ENCODE peak calls at places on chromosomes 13 and 19, in nine cellular contexts. One of them, this sample, is unnamed.

GRCh38 chr19:41409288-41409687 is 11.7 kb downstream of the BCKDHA start:
- DNase-seq in HFF-Myc: peak; percentile 12
- DNase-seq in PC-9: peak; percentile 67
- DNase-seq in mucosa of descending colon: no peak
- DNase-seq in sigmoid colon: no peak
- DNase-seq in astrocyte of the cerebellum: no peak
- DNase-seq in K562: peak; percentile 22
- DNase-seq in CD8-positive, alpha-beta T cell: no peak
- DNase-seq in dorsolateral prefrontal cortex: no peak
- DNase-seq in this sample: no peak

GRCh38 chr19:45471116-45471865 is 3.5 kb downstream of the FOSB start:
- DNase-seq in HFF-Myc: no peak
- DNase-seq in PC-9: no peak
- DNase-seq in mucosa of descending colon: no peak
- DNase-seq in sigmoid colon: no peak
- DNase-seq in astrocyte of the cerebellum: no peak
- DNase-seq in K562: no peak
- DNase-seq in CD8-positive, alpha-beta T cell: no peak
- DNase-seq in dorsolateral prefrontal cortex: no peak
- DNase-seq in this sample: no peak

GRCh38 chr13:27822258-27822872 is 30.1 kb downstream of the GSX1 start:
- DNase-seq in HFF-Myc: no peak
- DNase-seq in PC-9: no peak
- DNase-seq in mucosa of descending colon: no peak
- DNase-seq in sigmoid colon: no peak
- DNase-seq in astrocyte of the cerebellum: no peak
- DNase-seq in K562: no peak
- DNase-seq in CD8-positive, alpha-beta T cell: no peak
- DNase-seq in dorsolateral prefrontal cortex: no peak
- DNase-seq in this sample: no peak

GRCh38 chr13:46296920-46297319 is 85.2 kb downstream of the LRRC63 start:
- DNase-seq in HFF-Myc: peak; percentile 52
- DNase-seq in PC-9: no peak
- DNase-seq in mucosa of descending colon: no peak
- DNase-seq in sigmoid colon: no peak
- DNase-seq in astrocyte of the cerebellum: peak; percentile 73
- DNase-seq in K562: no peak
- DNase-seq in CD8-positive, alpha-beta T cell: no peak
- DNase-seq in dorsolateral prefrontal cortex: no peak
- DNase-seq in this sample: peak; percentile 87

GRCh38 chr13:68046900-68047299 is 816.8 kb upstream of the PCDH9 start:
- DNase-seq in HFF-Myc: no peak
- DNase-seq in PC-9: no peak
- DNase-seq in mucosa of descending colon: no peak
- DNase-seq in sigmoid colon: no peak
- DNase-seq in astrocyte of the cerebellum: no peak
- DNase-seq in K562: no peak
- DNase-seq in CD8-positive, alpha-beta T cell: no peak
- DNase-seq in dorsolateral prefrontal cortex: no peak
- DNase-seq in this sample: no peak

GRCh38 chr13:43786766-43787517 is at the start of gene ENOX1:
- DNase-seq in HFF-Myc: no peak
- DNase-seq in PC-9: no peak
- DNase-seq in mucosa of descending colon: peak; percentile 58
- DNase-seq in sigmoid colon: peak; percentile 90
- DNase-seq in astrocyte of the cerebellum: no peak
- DNase-seq in K562: no peak
- DNase-seq in CD8-positive, alpha-beta T cell: no peak
- DNase-seq in dorsolateral prefrontal cortex: peak; percentile 90
- DNase-seq in this sample: no peak

GRCh38 chr19:355134-355533 is 10.5 kb upstream of the MIER2 start:
- DNase-seq in HFF-Myc: no peak
- DNase-seq in PC-9: peak; percentile 48
- DNase-seq in mucosa of descending colon: no peak
- DNase-seq in sigmoid colon: no peak
- DNase-seq in astrocyte of the cerebellum: no peak
- DNase-seq in K562: no peak
- DNase-seq in CD8-positive, alpha-beta T cell: no peak
- DNase-seq in dorsolateral prefrontal cortex: peak; percentile 22
- DNase-seq in this sample: no peak

GRCh38 chr19:41276231-41276630 is 12.1 kb downstream of the HNRNPUL1 start:
- DNase-seq in HFF-Myc: no peak
- DNase-seq in PC-9: no peak
- DNase-seq in mucosa of descending colon: no peak
- DNase-seq in sigmoid colon: no peak
- DNase-seq in astrocyte of the cerebellum: no peak
- DNase-seq in K562: no peak
- DNase-seq in CD8-positive, alpha-beta T cell: no peak
- DNase-seq in dorsolateral prefrontal cortex: no peak
- DNase-seq in this sample: no peak

GRCh38 chr13:112178769-112179168 is 111.8 kb downstream of the SOX1 start:
- DNase-seq in HFF-Myc: no peak
- DNase-seq in PC-9: no peak
- DNase-seq in mucosa of descending colon: no peak
- DNase-seq in sigmoid colon: no peak
- DNase-seq in astrocyte of the cerebellum: no peak
- DNase-seq in K562: no peak
- DNase-seq in CD8-positive, alpha-beta T cell: no peak
- DNase-seq in dorsolateral prefrontal cortex: no peak
- DNase-seq in this sample: no peak

GRCh38 chr19:35545855-35546381 is 492 bp downstream of the TMEM147 start:
- DNase-seq in HFF-Myc: no peak
- DNase-seq in PC-9: peak; percentile 37
- DNase-seq in mucosa of descending colon: peak; percentile 72
- DNase-seq in sigmoid colon: peak; percentile 70
- DNase-seq in astrocyte of the cerebellum: no peak
- DNase-seq in K562: peak; percentile 80
- DNase-seq in CD8-positive, alpha-beta T cell: peak; percentile 16
- DNase-seq in dorsolateral prefrontal cortex: no peak
- DNase-seq in this sample: no peak

GRCh38 chr13:48749144-48749543 is 95.4 kb downstream of the CYSLTR2 start:
- DNase-seq in HFF-Myc: no peak
- DNase-seq in PC-9: no peak
- DNase-seq in mucosa of descending colon: no peak
- DNase-seq in sigmoid colon: no peak
- DNase-seq in astrocyte of the cerebellum: no peak
- DNase-seq in K562: no peak
- DNase-seq in CD8-positive, alpha-beta T cell: no peak
- DNase-seq in dorsolateral prefrontal cortex: no peak
- DNase-seq in this sample: no peak

GRCh38 chr19:12331211-12331941 is 2.1 kb downstream of the ZNF563 start:
- DNase-seq in HFF-Myc: no peak
- DNase-seq in PC-9: no peak
- DNase-seq in mucosa of descending colon: no peak
- DNase-seq in sigmoid colon: no peak
- DNase-seq in astrocyte of the cerebellum: no peak
- DNase-seq in K562: no peak
- DNase-seq in CD8-positive, alpha-beta T cell: peak; percentile 11
- DNase-seq in dorsolateral prefrontal cortex: no peak
- DNase-seq in this sample: no peak

GRCh38 chr19:34313188-34313587 is 51.8 kb upstream of the GPI start:
- DNase-seq in HFF-Myc: peak; percentile 6
- DNase-seq in PC-9: no peak
- DNase-seq in mucosa of descending colon: peak; percentile 59
- DNase-seq in sigmoid colon: no peak
- DNase-seq in astrocyte of the cerebellum: no peak
- DNase-seq in K562: no peak
- DNase-seq in CD8-positive, alpha-beta T cell: no peak
- DNase-seq in dorsolateral prefrontal cortex: no peak
- DNase-seq in this sample: no peak

GRCh38 chr19:18419699-18420460 is 682 bp downstream of the SSBP4 start:
- DNase-seq in HFF-Myc: no peak
- DNase-seq in PC-9: no peak
- DNase-seq in mucosa of descending colon: peak; percentile 71
- DNase-seq in sigmoid colon: no peak
- DNase-seq in astrocyte of the cerebellum: no peak
- DNase-seq in K562: peak; percentile 34
- DNase-seq in CD8-positive, alpha-beta T cell: no peak
- DNase-seq in dorsolateral prefrontal cortex: peak; percentile 47
- DNase-seq in this sample: no peak

GRCh38 chr13:31274345-31274870 is 74.6 kb downstream of the B3GLCT start:
- DNase-seq in HFF-Myc: no peak
- DNase-seq in PC-9: no peak
- DNase-seq in mucosa of descending colon: no peak
- DNase-seq in sigmoid colon: no peak
- DNase-seq in astrocyte of the cerebellum: peak; percentile 56
- DNase-seq in K562: no peak
- DNase-seq in CD8-positive, alpha-beta T cell: no peak
- DNase-seq in dorsolateral prefrontal cortex: no peak
- DNase-seq in this sample: no peak

GRCh38 chr19:54335164-54335563 is 3.8 kb downstream of the LILRA4 start:
- DNase-seq in HFF-Myc: no peak
- DNase-seq in PC-9: no peak
- DNase-seq in mucosa of descending colon: no peak
- DNase-seq in sigmoid colon: no peak
- DNase-seq in astrocyte of the cerebellum: no peak
- DNase-seq in K562: no peak
- DNase-seq in CD8-positive, alpha-beta T cell: no peak
- DNase-seq in dorsolateral prefrontal cortex: no peak
- DNase-seq in this sample: no peak

GRCh38 chr19:35294859-35295258 is 2.9 kb downstream of the MAG start:
- DNase-seq in HFF-Myc: no peak
- DNase-seq in PC-9: no peak
- DNase-seq in mucosa of descending colon: no peak
- DNase-seq in sigmoid colon: no peak
- DNase-seq in astrocyte of the cerebellum: no peak
- DNase-seq in K562: no peak
- DNase-seq in CD8-positive, alpha-beta T cell: no peak
- DNase-seq in dorsolateral prefrontal cortex: no peak
- DNase-seq in this sample: no peak

GRCh38 chr13:23695711-23696512 is 125.7 kb downstream of the TNFRSF19 start:
- DNase-seq in HFF-Myc: no peak
- DNase-seq in PC-9: no peak
- DNase-seq in mucosa of descending colon: peak; percentile 54
- DNase-seq in sigmoid colon: no peak
- DNase-seq in astrocyte of the cerebellum: no peak
- DNase-seq in K562: no peak
- DNase-seq in CD8-positive, alpha-beta T cell: peak; percentile 52
- DNase-seq in dorsolateral prefrontal cortex: no peak
- DNase-seq in this sample: no peak

GRCh38 chr19:18098891-18099622 is 1.5 kb downstream of the MAST3 start:
- DNase-seq in HFF-Myc: no peak
- DNase-seq in PC-9: peak; percentile 26
- DNase-seq in mucosa of descending colon: peak; percentile 61
- DNase-seq in sigmoid colon: no peak
- DNase-seq in astrocyte of the cerebellum: no peak
- DNase-seq in K562: peak; percentile 58
- DNase-seq in CD8-positive, alpha-beta T cell: no peak
- DNase-seq in dorsolateral prefrontal cortex: no peak
- DNase-seq in this sample: no peak

GRCh38 chr13:25494708-25495411 is 123.1 kb downstream of the ATP8A2 start:
- DNase-seq in HFF-Myc: no peak
- DNase-seq in PC-9: no peak
- DNase-seq in mucosa of descending colon: no peak
- DNase-seq in sigmoid colon: no peak
- DNase-seq in astrocyte of the cerebellum: no peak
- DNase-seq in K562: peak; percentile 19
- DNase-seq in CD8-positive, alpha-beta T cell: no peak
- DNase-seq in dorsolateral prefrontal cortex: no peak
- DNase-seq in this sample: no peak

GRCh38 chr13:114115191-114115671 is 17.2 kb downstream of the RASA3 start:
- DNase-seq in HFF-Myc: no peak
- DNase-seq in PC-9: no peak
- DNase-seq in mucosa of descending colon: peak; percentile 80
- DNase-seq in sigmoid colon: peak; percentile 72
- DNase-seq in astrocyte of the cerebellum: no peak
- DNase-seq in K562: peak; percentile 45
- DNase-seq in CD8-positive, alpha-beta T cell: no peak
- DNase-seq in dorsolateral prefrontal cortex: no peak
- DNase-seq in this sample: no peak
- TF ChIP-seq CTCF in HFF-Myc: peak; percentile 12
- TF ChIP-seq CTCF in PC-9: no peak
- TF ChIP-seq CTCF in mucosa of descending colon: no peak
- TF ChIP-seq CTCF in sigmoid colon: no peak
- TF ChIP-seq CTCF in astrocyte of the cerebellum: no peak
- TF ChIP-seq CTCF in K562: no peak
- TF ChIP-seq CTCF in CD8-positive, alpha-beta T cell: no peak
- TF ChIP-seq CTCF in dorsolateral prefrontal cortex: no peak
- TF ChIP-seq CTCF in this sample: peak; percentile 22

DNA sequence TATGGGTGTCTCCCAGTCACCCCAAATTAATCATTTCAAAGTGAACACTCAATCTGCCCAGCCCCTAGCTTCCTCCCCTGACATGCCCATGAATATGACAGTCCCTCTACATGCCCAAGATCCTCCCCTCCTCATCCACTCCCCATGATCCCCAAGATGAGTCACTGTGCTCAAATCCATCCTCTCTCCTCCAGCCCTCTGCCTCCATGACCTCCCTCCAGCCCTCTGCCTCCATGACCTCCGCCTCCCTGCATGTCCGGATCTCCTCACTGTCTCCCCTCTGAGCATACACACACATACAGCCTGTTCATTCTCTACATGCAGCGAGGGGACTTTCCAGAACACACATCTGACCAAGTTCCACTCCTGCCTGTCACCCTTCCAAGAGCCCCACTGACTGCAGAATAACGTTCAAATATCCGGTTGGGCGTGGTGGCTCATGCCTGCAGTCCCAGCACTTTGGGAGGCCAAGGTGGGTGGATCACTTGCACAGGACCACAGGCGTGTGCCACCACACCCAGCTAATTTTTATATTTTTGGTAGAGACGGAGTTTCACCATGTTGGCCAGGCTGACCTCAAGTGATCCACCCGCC is 18.4 kb upstream of the FEM1A start:
- DNase-seq in HFF-Myc: no peak
- DNase-seq in PC-9: no peak
- DNase-seq in mucosa of descending colon: no peak
- DNase-seq in sigmoid colon: no peak
- DNase-seq in astrocyte of the cerebellum: no peak
- DNase-seq in K562: no peak
- DNase-seq in CD8-positive, alpha-beta T cell: no peak
- DNase-seq in dorsolateral prefrontal cortex: no peak
- DNase-seq in this sample: no peak
- H3K4me3 ChIP-seq in HFF-Myc: no peak overlapping the region
- H3K4me3 ChIP-seq in PC-9: no peak overlapping the region
- H3K4me3 ChIP-seq in mucosa of descending colon: no peak overlapping the region
- H3K4me3 ChIP-seq in sigmoid colon: no peak overlapping the region
- H3K4me3 ChIP-seq in astrocyte of the cerebellum: no peak overlapping the region
- H3K4me3 ChIP-seq in K562: no peak overlapping the region
- H3K4me3 ChIP-seq in CD8-positive, alpha-beta T cell: no peak overlapping the region
- H3K4me3 ChIP-seq in dorsolateral prefrontal cortex: no peak overlapping the region
- H3K4me3 ChIP-seq in this sample: no peak overlapping the region

GRCh38 chr19:10344780-10345179 is 5.4 kb upstream of the ICAM3 start:
- DNase-seq in HFF-Myc: no peak
- DNase-seq in PC-9: no peak
- DNase-seq in mucosa of descending colon: no peak
- DNase-seq in sigmoid colon: no peak
- DNase-seq in astrocyte of the cerebellum: no peak
- DNase-seq in K562: no peak
- DNase-seq in CD8-positive, alpha-beta T cell: no peak
- DNase-seq in dorsolateral prefrontal cortex: no peak
- DNase-seq in this sample: peak; percentile 44
- TF ChIP-seq CTCF in HFF-Myc: no peak
- TF ChIP-seq CTCF in PC-9: no peak
- TF ChIP-seq CTCF in mucosa of descending colon: no peak
- TF ChIP-seq CTCF in sigmoid colon: no peak
- TF ChIP-seq CTCF in astrocyte of the cerebellum: no peak
- TF ChIP-seq CTCF in K562: no peak
- TF ChIP-seq CTCF in CD8-positive, alpha-beta T cell: no peak
- TF ChIP-seq CTCF in dorsolateral prefrontal cortex: no peak
- TF ChIP-seq CTCF in this sample: no peak

GRCh38 chr19:10553087-10553667 is 9.5 kb downstream of the ATG4D start:
- DNase-seq in HFF-Myc: no peak
- DNase-seq in PC-9: no peak
- DNase-seq in mucosa of descending colon: no peak
- DNase-seq in sigmoid colon: no peak
- DNase-seq in astrocyte of the cerebellum: no peak
- DNase-seq in K562: no peak
- DNase-seq in CD8-positive, alpha-beta T cell: no peak
- DNase-seq in dorsolateral prefrontal cortex: no peak
- DNase-seq in this sample: no peak
- H3K4me3 ChIP-seq in HFF-Myc: no peak overlapping the region
- H3K4me3 ChIP-seq in PC-9: no peak overlapping the region
- H3K4me3 ChIP-seq in mucosa of descending colon: no peak overlapping the region
- H3K4me3 ChIP-seq in sigmoid colon: no peak overlapping the region
- H3K4me3 ChIP-seq in astrocyte of the cerebellum: no peak overlapping the region
- H3K4me3 ChIP-seq in K562: no peak overlapping the region
- H3K4me3 ChIP-seq in CD8-positive, alpha-beta T cell: peak overlapping the region; percentile 33
- H3K4me3 ChIP-seq in dorsolateral prefrontal cortex: no peak overlapping the region
- H3K4me3 ChIP-seq in this sample: no peak overlapping the region

This sample was measured in AG09309.